ENCODE peak calls at places on chromosomes 4 and X, in seven cellular contexts. E, R, D, X, M, B and C are unnamed samples.

GRCh38 chrX:100829730-100830129 is 9.5 kb downstream of the CSTF2 start:
- DNase-seq in E (peak), R (no peak), D (peak), X (no peak), M (peak), B (no peak), C (peak)

GRCh38 chr4:84286048-84286447 is 213.0 kb downstream of the NKX6-1 start:
- DNase-seq in E (no peak), R (no peak), D (no peak), X (no peak), M (no peak), B (peak), C (no peak)

GRCh38 chr4:7045553-7045952 is 2.4 kb downstream of the TADA2B start:
- DNase-seq in E (no peak), R (no peak), D (no peak), X (no peak), M (no peak), B (no peak), C (no peak)

GRCh38 chr4:53680168-53680567 is 88.9 kb upstream of the LNX1 start:
- DNase-seq in E (no peak), R (no peak), D (no peak), X (no peak), M (no peak), B (no peak), C (no peak)

GRCh38 chr4:112523764-112524505 is 8.0 kb upstream of the NEUROG2 start:
- DNase-seq in E (no peak), R (peak), D (no peak), X (no peak), M (peak), B (peak), C (no peak)

GRCh38 chr4:103244251-103244650 is 46.1 kb upstream of the CENPE start:
- DNase-seq in E (no peak), R (no peak), D (no peak), X (no peak), M (no peak), B (no peak), C (peak)

GRCh38 chrX:46588263-46588662 is 14.7 kb downstream of the CHST7 start:
- DNase-seq in E (peak), R (no peak), D (peak), X (no peak), M (peak), B (peak), C (peak)

GRCh38 chr4:51943221-51943620 is 76.9 kb downstream of the LRRC66 start:
- DNase-seq in E (no peak), R (no peak), D (no peak), X (no peak), M (peak), B (no peak), C (peak)

GRCh38 chrX:149205937-149206336 is 299.2 kb downstream of the IDS start:
- DNase-seq in E (no peak), R (no peak), D (no peak), X (no peak), M (no peak), B (no peak), C (no peak)

GRCh38 chr4:169070895-169071218 is 60.8 kb upstream of the CBR4 start:
- DNase-seq in E (no peak), R (peak), D (no peak), X (no peak), M (no peak), B (no peak), C (no peak)
- H3K4me3 ChIP-seq in E (no peak), R (no peak), D (no peak), X (no peak), M (no peak), B (no peak), C (no peak)

GRCh38 chrX:155179343-155179997 is 36.8 kb upstream of the VBP1 start:
- DNase-seq in E (no peak), R (no peak), D (no peak), X (no peak), M (no peak), B (no peak), C (no peak)
- TF ChIP-seq CTCF in E (no peak), R (no peak), D (no peak), X (no peak), M (no peak), B (peak), C (no peak)

GRCh38 chr4:180058731-180059215 is 2184.4 kb upstream of the TENM3 start:
- DNase-seq in E (peak), R (peak), D (no peak), X (no peak), M (peak), B (peak), C (peak)

GRCh38 chr4:180060159-180060889 is 2182.9 kb upstream of the TENM3 start:
- DNase-seq in E (peak), R (peak), D (no peak), X (no peak), M (peak), B (no peak), C (no peak)

GRCh38 chr4:180059216-180059881 is 2183.9 kb upstream of the TENM3 start:
- DNase-seq in E (peak), R (peak), D (no peak), X (no peak), M (peak), B (peak), C (no peak)

GRCh38 chr4:180057891-180058643 is 2185.1 kb upstream of the TENM3 start:
- DNase-seq in E (peak), R (peak), D (no peak), X (no peak), M (peak), B (peak), C (no peak)

DNA sequence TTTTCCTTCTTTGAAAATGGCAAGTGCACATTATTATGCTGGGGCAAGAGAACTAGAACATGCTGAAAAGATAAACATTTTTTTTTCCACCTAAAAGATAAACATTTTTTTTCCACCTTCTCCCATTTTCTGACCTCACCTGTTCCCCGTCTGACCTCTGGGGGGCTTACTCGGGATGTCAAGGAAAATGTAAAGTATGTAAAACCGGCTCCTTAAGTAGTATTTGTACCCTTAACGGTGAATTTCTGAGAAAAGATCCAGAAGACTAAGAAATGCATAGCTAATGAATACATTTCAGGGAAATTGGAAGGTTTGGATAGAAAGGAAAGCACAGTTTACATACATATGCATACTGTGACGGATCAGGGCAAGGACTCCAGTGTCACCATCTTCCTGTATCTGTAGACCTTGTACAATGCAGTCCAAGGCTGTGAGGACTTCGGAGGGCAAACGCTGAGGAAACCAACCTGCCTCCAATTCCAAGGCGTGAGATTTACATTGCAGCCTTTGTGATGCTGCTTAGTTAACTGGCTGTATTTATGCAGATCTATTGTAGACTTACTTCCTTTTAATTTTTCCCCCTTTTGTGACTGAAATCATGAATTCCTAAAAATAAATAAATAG is 2185.9 kb upstream of the TENM3 start:
- DNase-seq in E (peak), R (peak), D (no peak), X (no peak), M (peak), B (peak), C (no peak)
- H3K4me3 ChIP-seq in E (peak), R (peak), D (peak), X (no peak), M (no peak), B (peak), C (no peak)

GRCh38 chr4:48068182-48068581 is 51.6 kb downstream of the NIPAL1 start:
- DNase-seq in E (no peak), R (no peak), D (no peak), X (no peak), M (no peak), B (no peak), C (no peak)

GRCh38 chr4:48069026-48069425 is 52.5 kb downstream of the NIPAL1 start:
- DNase-seq in E (no peak), R (no peak), D (no peak), X (no peak), M (no peak), B (no peak), C (no peak)

GRCh38 chr4:48064349-48064748 is 47.8 kb downstream of the NIPAL1 start:
- DNase-seq in E (no peak), R (no peak), D (no peak), X (no peak), M (no peak), B (no peak), C (no peak)

GRCh38 chr4:48067536-48067935 is 51.0 kb downstream of the NIPAL1 start:
- DNase-seq in E (no peak), R (no peak), D (no peak), X (no peak), M (no peak), B (no peak), C (no peak)

DNA sequence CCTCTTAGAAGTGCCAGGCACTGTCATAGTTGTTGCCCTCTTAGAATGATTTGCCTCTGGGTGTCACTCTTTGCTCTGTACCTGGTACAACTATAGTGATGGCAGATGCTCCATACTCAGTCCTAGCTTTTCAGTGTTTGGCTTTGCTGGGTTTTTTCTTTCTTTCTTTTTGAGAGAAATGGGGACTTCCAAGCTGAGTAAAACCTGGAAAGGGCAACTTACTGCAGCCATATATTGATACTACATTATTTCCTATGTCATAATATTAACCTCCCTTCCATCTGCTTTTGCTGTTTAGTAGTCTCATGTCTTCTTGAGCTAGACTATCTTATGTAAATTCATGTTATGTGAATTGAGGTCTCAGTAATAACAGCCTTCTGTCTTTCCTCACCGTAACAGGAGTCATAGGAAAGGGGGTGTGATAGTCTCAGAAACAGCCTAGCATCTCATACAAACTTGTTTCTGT is 49.0 kb downstream of the NIPAL1 start:
- DNase-seq in E (no peak), R (no peak), D (no peak), X (no peak), M (no peak), B (no peak), C (no peak)
- TF ChIP-seq CTCF in E (no peak), R (no peak), D (no peak), X (no peak), M (no peak), B (no peak), C (no peak)

DNA sequence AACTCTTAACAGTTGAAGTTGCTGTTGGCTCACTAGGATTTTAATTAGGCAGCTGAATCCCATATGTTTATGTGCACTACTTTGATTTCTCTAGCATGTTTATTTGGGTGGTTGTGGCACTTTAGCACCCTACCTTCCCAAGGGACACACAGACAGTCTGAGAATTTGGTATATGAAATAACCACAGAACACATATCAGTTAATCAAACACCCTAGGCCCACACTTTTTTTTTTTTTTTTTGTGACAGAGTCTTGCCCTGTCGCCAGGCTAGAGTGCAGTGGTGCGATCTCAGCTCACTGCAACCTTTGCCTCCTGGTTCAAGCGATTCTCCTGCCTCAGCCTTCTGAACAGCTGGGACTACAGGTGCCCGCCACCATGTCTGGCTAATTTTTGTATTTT is 130.5 kb downstream of the DCK start:
- DNase-seq in E (no peak), R (no peak), D (no peak), X (no peak), M (no peak), B (no peak), C (no peak)
- H3K4me3 ChIP-seq in E (no peak), R (no peak), D (no peak), X (no peak), M (no peak), B (no peak), C (no peak)

GRCh38 chrX:20211261-20211786 is 55.4 kb downstream of the RPS6KA3 start:
- DNase-seq in E (no peak), R (no peak), D (no peak), X (no peak), M (no peak), B (no peak), C (no peak)

GRCh38 chrX:20204354-20204753 is 62.4 kb downstream of the RPS6KA3 start:
- DNase-seq in E (no peak), R (no peak), D (no peak), X (no peak), M (no peak), B (no peak), C (no peak)

GRCh38 chrX:20205927-20206708 is 60.6 kb downstream of the RPS6KA3 start:
- DNase-seq in E (no peak), R (no peak), D (peak), X (no peak), M (no peak), B (no peak), C (no peak)
- TF ChIP-seq CTCF in E (no peak), R (no peak), D (no peak), X (no peak), M (no peak), B (no peak), C (no peak)

DNA sequence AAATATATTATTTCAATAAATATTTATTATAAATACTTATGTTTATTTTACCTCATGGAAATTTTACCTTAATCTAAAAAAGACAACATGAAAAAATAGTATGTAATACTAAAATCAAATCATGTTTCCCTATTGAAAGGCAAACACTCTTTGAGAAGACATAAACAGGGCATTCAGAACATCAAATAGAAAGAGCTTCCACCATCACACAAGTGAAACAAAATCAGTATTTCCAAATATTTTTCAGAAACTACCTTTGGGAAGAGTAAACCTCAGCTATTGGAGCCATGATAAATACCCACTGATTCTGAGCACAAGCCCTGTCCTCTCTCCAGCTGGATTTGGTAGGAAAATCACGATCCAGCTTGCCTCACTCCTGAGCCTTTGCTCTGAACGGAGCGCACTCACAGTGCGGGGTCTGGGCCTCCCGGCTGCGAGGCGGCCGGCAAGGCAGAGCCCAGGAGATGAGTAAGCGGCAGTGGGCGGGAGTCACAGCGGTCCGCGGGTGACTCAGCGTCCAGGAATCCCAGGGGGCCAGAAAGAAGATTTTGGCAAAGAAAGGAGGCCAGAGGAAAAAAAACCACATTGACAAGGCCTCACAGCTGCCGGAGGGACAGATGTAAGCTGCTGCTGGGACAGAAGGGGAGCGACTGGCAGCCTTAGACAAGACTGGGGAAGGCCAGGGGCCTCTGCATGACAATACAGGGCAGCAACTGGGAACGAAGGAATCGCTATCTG is 14.7 kb upstream of the ANXA5 start:
- DNase-seq in E (peak), R (peak), D (peak), X (peak), M (peak), B (peak), C (peak)
- H3K4me3 ChIP-seq in E (peak), R (peak), D (peak), X (peak), M (peak), B (peak), C (peak)